ENCODE peak calls at places on chromosomes 3 and 15, in six cellular contexts. One of them, this sample, is unnamed. For H3K4me1, the result is how much of the 10 kb centered on the place peaks cover.

GRCh38 chr15:91224750-91225380 is 124.8 kb downstream of the SV2B start:
- DNase-seq in Panc1: peak
- DNase-seq in endothelial cell of umbilical vein: peak
- DNase-seq in osteoblast: peak
- DNase-seq in A549: peak
- DNase-seq in neural progenitor cell: peak
- DNase-seq in this sample: peak

GRCh38 chr15:61034793-61035710 is 194.1 kb downstream of the RORA start:
- DNase-seq in Panc1: no peak
- DNase-seq in endothelial cell of umbilical vein: no peak
- DNase-seq in osteoblast: peak
- DNase-seq in A549: no peak
- DNase-seq in neural progenitor cell: no peak
- DNase-seq in this sample: no peak

GRCh38 chr15:51105430-51106016 is 10.8 kb upstream of the TNFAIP8L3 start:
- DNase-seq in Panc1: no peak
- DNase-seq in endothelial cell of umbilical vein: no peak
- DNase-seq in osteoblast: no peak
- DNase-seq in A549: no peak
- DNase-seq in neural progenitor cell: no peak
- DNase-seq in this sample: no peak

GRCh38 chr3:155771126-155771525 is 26.3 kb upstream of the PLCH1 start:
- DNase-seq in Panc1: no peak
- DNase-seq in endothelial cell of umbilical vein: no peak
- DNase-seq in osteoblast: no peak
- DNase-seq in A549: no peak
- DNase-seq in neural progenitor cell: no peak
- DNase-seq in this sample: no peak

GRCh38 chr3:143600762-143601161 is 247.5 kb downstream of the SLC9A9 start:
- DNase-seq in Panc1: no peak
- DNase-seq in endothelial cell of umbilical vein: peak
- DNase-seq in osteoblast: no peak
- DNase-seq in A549: no peak
- DNase-seq in neural progenitor cell: no peak
- DNase-seq in this sample: no peak

GRCh38 chr15:61974759-61975158 is 85.5 kb downstream of the VPS13C start:
- DNase-seq in Panc1: peak
- DNase-seq in endothelial cell of umbilical vein: peak
- DNase-seq in osteoblast: no peak
- DNase-seq in A549: no peak
- DNase-seq in neural progenitor cell: no peak
- DNase-seq in this sample: no peak

GRCh38 chr3:11356269-11356668 is 84.1 kb downstream of the ATG7 start:
- DNase-seq in Panc1: no peak
- DNase-seq in endothelial cell of umbilical vein: no peak
- DNase-seq in osteoblast: no peak
- DNase-seq in A549: no peak
- DNase-seq in neural progenitor cell: no peak
- DNase-seq in this sample: no peak

GRCh38 chr3:37934631-37935289 is 55.8 kb upstream of the VILL start:
- DNase-seq in Panc1: no peak
- DNase-seq in endothelial cell of umbilical vein: no peak
- DNase-seq in osteoblast: no peak
- DNase-seq in A549: no peak
- DNase-seq in neural progenitor cell: no peak
- DNase-seq in this sample: no peak

GRCh38 chr15:31069360-31070000 is 32.0 kb downstream of the TRPM1 start:
- DNase-seq in Panc1: no peak
- DNase-seq in endothelial cell of umbilical vein: peak
- DNase-seq in osteoblast: no peak
- DNase-seq in A549: no peak
- DNase-seq in neural progenitor cell: no peak
- DNase-seq in this sample: no peak

GRCh38 chr3:46296826-46297225 is 54.6 kb downstream of the CCR3 start:
- DNase-seq in Panc1: no peak
- DNase-seq in endothelial cell of umbilical vein: no peak
- DNase-seq in osteoblast: no peak
- DNase-seq in A549: no peak
- DNase-seq in neural progenitor cell: no peak
- DNase-seq in this sample: no peak

GRCh38 chr3:196159952-196160804 is 51.0 kb downstream of the ZDHHC19 start:
- DNase-seq in Panc1: no peak
- DNase-seq in endothelial cell of umbilical vein: peak
- DNase-seq in osteoblast: peak
- DNase-seq in A549: no peak
- DNase-seq in neural progenitor cell: no peak
- DNase-seq in this sample: no peak

GRCh38 chr15:90531147-90531546 is 1.4 kb downstream of the CRTC3 start:
- DNase-seq in Panc1: no peak
- DNase-seq in endothelial cell of umbilical vein: no peak
- DNase-seq in osteoblast: peak
- DNase-seq in A549: no peak
- DNase-seq in neural progenitor cell: peak
- DNase-seq in this sample: no peak

GRCh38 chr15:36358094-36358961 is 221.1 kb upstream of the CDIN1 start:
- DNase-seq in Panc1: no peak
- DNase-seq in endothelial cell of umbilical vein: peak
- DNase-seq in osteoblast: peak
- DNase-seq in A549: no peak
- DNase-seq in neural progenitor cell: no peak
- DNase-seq in this sample: no peak

GRCh38 chr3:112847692-112848091 is 1.0 kb upstream of the CD200R1L start:
- DNase-seq in Panc1: no peak
- DNase-seq in endothelial cell of umbilical vein: no peak
- DNase-seq in osteoblast: no peak
- DNase-seq in A549: no peak
- DNase-seq in neural progenitor cell: no peak
- DNase-seq in this sample: no peak

GRCh38 chr15:78007211-78007956 is 70.1 kb downstream of the TBC1D2B start:
- DNase-seq in Panc1: no peak
- DNase-seq in endothelial cell of umbilical vein: no peak
- DNase-seq in osteoblast: peak
- DNase-seq in A549: no peak
- DNase-seq in neural progenitor cell: no peak
- DNase-seq in this sample: no peak

GRCh38 chr15:78010112-78010511 is 67.4 kb downstream of the TBC1D2B start:
- DNase-seq in Panc1: no peak
- DNase-seq in endothelial cell of umbilical vein: no peak
- DNase-seq in osteoblast: no peak
- DNase-seq in A549: no peak
- DNase-seq in neural progenitor cell: no peak
- DNase-seq in this sample: no peak

GRCh38 chr15:78006567-78007205 is 70.8 kb downstream of the TBC1D2B start:
- DNase-seq in Panc1: no peak
- DNase-seq in endothelial cell of umbilical vein: no peak
- DNase-seq in osteoblast: no peak
- DNase-seq in A549: no peak
- DNase-seq in neural progenitor cell: no peak
- DNase-seq in this sample: no peak

GRCh38 chr15:78004919-78005634 is 72.4 kb downstream of the TBC1D2B start:
- DNase-seq in Panc1: no peak
- DNase-seq in endothelial cell of umbilical vein: peak
- DNase-seq in osteoblast: peak
- DNase-seq in A549: no peak
- DNase-seq in neural progenitor cell: no peak
- DNase-seq in this sample: no peak

DNA sequence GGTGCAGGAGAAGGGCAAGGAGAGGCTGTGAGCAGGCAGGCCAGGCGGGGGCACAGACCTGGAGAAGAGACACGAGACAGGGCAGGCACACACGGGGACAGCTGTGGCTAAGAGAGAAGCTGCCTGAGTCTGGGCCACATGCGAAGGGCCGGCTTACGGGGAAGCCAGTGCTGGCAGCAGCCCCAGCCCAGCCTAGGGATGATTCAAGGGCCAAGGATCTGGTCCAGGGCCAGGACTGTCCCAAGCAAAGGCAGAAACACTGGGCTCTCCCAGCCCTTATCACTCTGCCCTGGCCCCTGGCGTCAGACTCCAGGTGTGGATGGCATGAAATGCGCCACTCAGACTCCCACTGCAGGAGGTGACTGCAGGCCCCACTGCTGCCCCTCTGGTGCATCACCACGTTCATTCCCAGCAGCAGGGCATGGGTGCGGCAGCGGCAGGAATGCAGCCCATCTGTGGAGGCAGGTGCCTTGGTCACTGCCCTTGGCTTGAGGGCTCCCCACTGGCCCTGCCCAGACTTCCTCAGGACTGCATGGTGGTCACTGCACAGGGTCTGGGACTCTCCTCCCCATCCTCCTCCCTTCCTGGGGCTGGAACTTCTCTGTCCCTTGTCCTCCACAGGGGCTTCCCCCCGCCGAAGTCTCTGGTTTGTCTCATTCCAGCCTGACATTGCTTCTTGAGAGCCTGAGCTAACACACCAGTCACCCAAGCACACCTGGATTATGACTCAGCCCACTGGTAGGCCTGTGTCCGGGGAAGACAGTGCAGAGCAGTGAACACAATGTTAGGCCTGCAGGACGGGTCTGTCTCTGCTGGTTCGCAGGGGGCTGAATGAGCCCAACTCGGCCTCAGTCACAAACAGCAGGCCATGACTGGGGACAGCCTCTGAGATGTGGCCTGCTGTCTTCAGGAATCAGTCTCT is 69.3 kb downstream of the TBC1D2B start:
- DNase-seq in Panc1: no peak
- DNase-seq in endothelial cell of umbilical vein: no peak
- DNase-seq in osteoblast: peak
- DNase-seq in A549: no peak
- DNase-seq in neural progenitor cell: no peak
- DNase-seq in this sample: no peak
- H3K4me1 ChIP-seq in Panc1: under half
- H3K4me1 ChIP-seq in endothelial cell of umbilical vein: under half
- H3K4me1 ChIP-seq in osteoblast: under half
- H3K4me1 ChIP-seq in A549: under half
- H3K4me1 ChIP-seq in neural progenitor cell: under half
- H3K4me1 ChIP-seq in this sample: under half

GRCh38 chr3:128488995-128489859 is 3.8 kb downstream of the GATA2 start:
- DNase-seq in Panc1: no peak
- DNase-seq in endothelial cell of umbilical vein: peak
- DNase-seq in osteoblast: peak
- DNase-seq in A549: no peak
- DNase-seq in neural progenitor cell: peak
- DNase-seq in this sample: no peak

GRCh38 chr3:128491900-128492352 is 1.1 kb downstream of the GATA2 start:
- DNase-seq in Panc1: no peak
- DNase-seq in endothelial cell of umbilical vein: peak
- DNase-seq in osteoblast: peak
- DNase-seq in A549: no peak
- DNase-seq in neural progenitor cell: no peak
- DNase-seq in this sample: no peak

GRCh38 chr3:128491071-128491899 is 1.7 kb downstream of the GATA2 start:
- DNase-seq in Panc1: no peak
- DNase-seq in endothelial cell of umbilical vein: peak
- DNase-seq in osteoblast: peak
- DNase-seq in A549: no peak
- DNase-seq in neural progenitor cell: peak
- DNase-seq in this sample: no peak

GRCh38 chr3:128489860-128490649 is 2.9 kb downstream of the GATA2 start:
- DNase-seq in Panc1: no peak
- DNase-seq in endothelial cell of umbilical vein: peak
- DNase-seq in osteoblast: peak
- DNase-seq in A549: no peak
- DNase-seq in neural progenitor cell: peak
- DNase-seq in this sample: no peak

DNA sequence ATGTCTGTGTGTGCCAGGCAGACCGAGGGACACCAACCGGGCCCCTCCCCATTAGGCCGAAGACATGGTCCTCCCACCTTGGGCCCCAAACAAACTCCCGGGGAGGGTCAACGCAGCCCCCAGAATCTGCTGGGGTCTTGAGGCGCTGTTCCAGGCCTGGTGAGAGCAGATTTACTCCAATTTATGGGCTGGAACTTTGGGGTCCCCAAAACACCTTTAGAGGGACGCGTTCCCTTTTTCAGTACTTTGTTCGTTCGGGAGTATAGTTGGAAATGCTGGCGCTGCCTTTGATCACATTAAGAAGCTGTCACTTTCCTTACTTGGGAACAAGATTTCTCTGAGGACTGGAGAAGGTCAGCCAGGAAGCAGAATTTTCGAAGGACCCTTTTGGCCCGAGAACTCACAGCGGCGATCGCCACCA is 2.3 kb downstream of the GATA2 start:
- DNase-seq in Panc1: no peak
- DNase-seq in endothelial cell of umbilical vein: peak
- DNase-seq in osteoblast: peak
- DNase-seq in A549: no peak
- DNase-seq in neural progenitor cell: no peak
- DNase-seq in this sample: no peak
- H3K4me1 ChIP-seq in Panc1: under half
- H3K4me1 ChIP-seq in endothelial cell of umbilical vein: under half
- H3K4me1 ChIP-seq in osteoblast: under half
- H3K4me1 ChIP-seq in A549: under half
- H3K4me1 ChIP-seq in neural progenitor cell: under half
- H3K4me1 ChIP-seq in this sample: under half

DNA sequence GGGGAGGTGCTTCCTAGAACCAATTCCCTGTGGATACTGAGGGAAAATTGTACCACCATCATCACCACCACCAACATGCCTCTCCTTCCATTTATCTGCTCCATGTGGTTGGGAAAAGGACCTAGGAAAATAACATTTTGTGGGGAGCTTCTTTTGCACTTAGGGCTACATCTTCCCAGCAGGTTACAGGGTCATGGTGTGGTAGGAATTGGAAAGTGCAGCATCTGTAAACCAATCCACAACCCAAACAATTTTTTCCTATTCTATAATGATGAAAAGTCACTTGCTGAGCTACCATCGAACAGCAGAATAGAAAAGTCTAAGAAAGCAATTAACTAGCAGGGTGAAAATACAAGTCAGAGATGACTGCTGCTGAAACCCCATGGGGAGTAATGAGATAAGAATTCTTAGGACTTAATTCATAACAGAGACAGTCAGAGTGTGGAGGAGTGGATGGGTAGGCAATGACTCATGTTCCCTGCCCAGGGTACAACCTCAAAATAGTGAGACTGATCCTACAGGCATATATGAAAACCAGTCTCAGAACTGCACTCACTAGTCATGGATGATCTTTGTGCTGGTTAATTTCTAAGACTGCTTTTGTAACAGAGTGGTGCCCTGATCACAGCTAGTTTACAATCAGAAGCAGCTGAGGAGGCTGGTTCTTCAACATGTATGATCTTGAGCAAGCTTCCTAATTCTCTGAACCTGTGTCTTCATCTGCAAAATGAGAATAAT is 38.1 kb upstream of the LEKR1 start:
- DNase-seq in Panc1: peak
- DNase-seq in endothelial cell of umbilical vein: peak
- DNase-seq in osteoblast: peak
- DNase-seq in A549: peak
- DNase-seq in neural progenitor cell: no peak
- DNase-seq in this sample: no peak
- H3K4me1 ChIP-seq in Panc1: under half
- H3K4me1 ChIP-seq in endothelial cell of umbilical vein: under half
- H3K4me1 ChIP-seq in osteoblast: half or more
- H3K4me1 ChIP-seq in A549: half or more
- H3K4me1 ChIP-seq in neural progenitor cell: under half
- H3K4me1 ChIP-seq in this sample: under half

DNA sequence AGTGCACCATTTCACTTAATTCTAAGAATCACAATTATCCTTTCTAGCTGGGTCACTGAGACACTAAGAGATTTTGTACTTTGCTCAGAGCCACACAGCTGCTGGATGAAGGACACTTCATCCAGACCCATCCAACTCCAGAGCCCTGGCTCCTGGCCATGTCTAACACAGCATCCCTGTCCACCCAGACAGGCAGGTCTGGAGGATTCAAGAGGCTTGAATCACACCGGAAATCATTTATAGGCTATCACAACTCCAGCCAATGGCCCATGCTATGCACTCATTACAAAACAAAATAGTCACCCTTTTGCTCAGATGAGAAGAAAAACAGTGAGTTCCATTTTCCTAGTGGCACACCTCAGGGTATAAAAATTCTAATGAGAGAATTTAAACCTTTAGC is 198.2 kb upstream of the LMCD1 start:
- DNase-seq in Panc1: no peak
- DNase-seq in endothelial cell of umbilical vein: no peak
- DNase-seq in osteoblast: no peak
- DNase-seq in A549: no peak
- DNase-seq in neural progenitor cell: no peak
- DNase-seq in this sample: no peak
- H3K4me1 ChIP-seq in Panc1: under half
- H3K4me1 ChIP-seq in endothelial cell of umbilical vein: under half
- H3K4me1 ChIP-seq in osteoblast: under half
- H3K4me1 ChIP-seq in A549: under half
- H3K4me1 ChIP-seq in neural progenitor cell: under half
- H3K4me1 ChIP-seq in this sample: under half